ENCODE peak calls at places on chromosome 22, in nine cellular contexts. D is RWPE2, G is upper lobe of right lung, M is heart left ventricle, P is iPS DF 6.9, W is cardiac muscle cell, S is coronary artery, L is endodermal cell, I is uterus. J is an unnamed sample.

GRCh38 chr22:35409783-35410662 is 10.1 kb downstream of the MCM5 start:
- DNase-seq in D (no peak), G (peak; percentile 81), M (peak; percentile 65), P (no peak), W (no peak), S (no peak), L (no peak), I (no peak), J (no peak)

GRCh38 chr22:35802885-35803284 is 85.2 kb downstream of the APOL5 start:
- DNase-seq in D (no peak), G (no peak), M (no peak), P (no peak), W (no peak), S (no peak), L (no peak), I (no peak), J (no peak)

GRCh38 chr22:26502688-26503561 is 9.3 kb downstream of the TFIP11 start:
- DNase-seq in D (no peak), G (no peak), M (peak; percentile 60), P (peak; percentile 68), W (peak; percentile 67), S (no peak), L (peak; percentile 88), I (no peak), J (no peak)

GRCh38 chr22:47750086-47750485 is 987.6 kb downstream of the TBC1D22A start:
- DNase-seq in D (no peak), G (no peak), M (no peak), P (no peak), W (no peak), S (no peak), L (no peak), I (no peak), J (peak; percentile 8)

GRCh38 chr22:17888855-17889254 is 114.6 kb upstream of the BID start:
- DNase-seq in D (no peak), G (no peak), M (no peak), P (no peak), W (peak; percentile 58), S (no peak), L (peak; percentile 84), I (no peak), J (no peak)

GRCh38 chr22:17097701-17098100 is 12.9 kb downstream of the IL17RA start:
- DNase-seq in D (peak; percentile 9), G (peak; percentile 31), M (no peak), P (no peak), W (no peak), S (peak; percentile 61), L (no peak), I (no peak), J (no peak)

GRCh38 chr22:22452996-22453686 is 55.4 kb downstream of the ZNF280B start:
- DNase-seq in D (no peak), G (no peak), M (no peak), P (no peak), W (no peak), S (no peak), L (no peak), I (no peak), J (no peak)

GRCh38 chr22:35205956-35206355 is 51.3 kb upstream of the HMGXB4 start:
- DNase-seq in D (no peak), G (no peak), M (no peak), P (no peak), W (peak; percentile 12), S (no peak), L (no peak), I (no peak), J (no peak)

GRCh38 chr22:17565986-17566687 is 2.8 kb downstream of the SLC25A18 start:
- DNase-seq in D (no peak), G (no peak), M (no peak), P (no peak), W (no peak), S (no peak), L (no peak), I (no peak), J (no peak)

GRCh38 chr22:23828800-23829680 is 9.8 kb downstream of the DERL3 start:
- DNase-seq in D (no peak), G (no peak), M (peak; percentile 82), P (no peak), W (no peak), S (no peak), L (no peak), I (no peak), J (no peak)

GRCh38 chr22:23825246-23825905 is 13.4 kb downstream of the DERL3 start:
- DNase-seq in D (no peak), G (no peak), M (no peak), P (no peak), W (no peak), S (no peak), L (no peak), I (no peak), J (no peak)

GRCh38 chr22:23829845-23830372 is 8.9 kb downstream of the DERL3 start:
- DNase-seq in D (no peak), G (no peak), M (no peak), P (no peak), W (no peak), S (no peak), L (no peak), I (no peak), J (no peak)

GRCh38 chr22:23826510-23827350 is 12.1 kb downstream of the DERL3 start:
- DNase-seq in D (no peak), G (no peak), M (no peak), P (no peak), W (no peak), S (no peak), L (no peak), I (no peak), J (no peak)

DNA sequence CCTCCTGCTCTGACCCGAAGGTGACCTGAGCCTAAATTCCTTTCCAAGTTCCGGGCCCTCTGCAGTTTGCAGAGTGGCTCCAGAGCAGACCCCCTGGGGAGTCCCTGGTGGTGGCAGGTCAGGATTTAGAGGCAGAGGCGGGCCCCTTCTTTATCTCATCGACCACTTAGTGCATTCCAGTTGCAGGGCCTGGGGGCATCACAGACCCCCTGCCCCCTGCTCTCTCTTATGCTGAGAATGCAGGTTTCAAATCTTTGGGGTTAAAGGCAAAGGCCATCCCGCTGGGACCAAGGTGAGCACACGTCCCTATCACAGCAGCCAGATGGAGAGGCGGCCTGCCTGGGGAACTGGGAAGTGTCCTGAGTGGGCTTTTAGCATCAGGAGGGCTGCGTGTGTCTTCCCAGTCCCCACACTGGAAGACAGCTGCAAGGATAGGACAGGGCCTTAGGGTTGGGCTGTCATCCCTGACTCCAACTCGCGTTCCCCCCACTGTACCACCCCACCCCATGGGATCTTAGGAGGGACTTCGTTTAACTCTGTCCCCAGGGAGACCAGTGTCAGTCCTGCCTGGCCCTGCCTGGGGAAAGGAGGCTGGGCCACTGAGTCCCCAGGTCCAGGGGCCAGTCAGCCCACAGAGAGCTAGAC is 11.3 kb downstream of the DERL3 start:
- DNase-seq in D (no peak), G (no peak), M (no peak), P (no peak), W (no peak), S (no peak), L (no peak), I (no peak), J (no peak)
- H3K27ac ChIP-seq in D (no peak overlapping the region), G (no peak overlapping the region), M (peak overlapping the region; percentile 73), P (no peak overlapping the region), W (peak overlapping the region; percentile 86), S (no peak overlapping the region), L (no peak overlapping the region), I (no peak overlapping the region), J (no peak overlapping the region)

GRCh38 chr22:41368543-41368817 is 13.3 kb upstream of the TEF start:
- DNase-seq in D (no peak), G (no peak), M (no peak), P (no peak), W (no peak), S (no peak), L (no peak), I (no peak), J (no peak)
- H3K4me3 ChIP-seq in D (no peak overlapping the region), G (peak overlapping the region; percentile 58), M (peak overlapping the region; percentile 54), P (no peak overlapping the region), W (no peak overlapping the region), S (peak overlapping the region; percentile 69), L (no peak overlapping the region), I (peak overlapping the region; percentile 46), J (peak overlapping the region; percentile 30)

GRCh38 chr22:45966892-45967365 is 10.0 kb downstream of the WNT7B start:
- DNase-seq in D (no peak), G (no peak), M (no peak), P (no peak), W (no peak), S (no peak), L (peak; percentile 60), I (no peak), J (no peak)

GRCh38 chr22:45969414-45969799 is 7.6 kb downstream of the WNT7B start:
- DNase-seq in D (no peak), G (no peak), M (no peak), P (no peak), W (peak; percentile 23), S (no peak), L (peak; percentile 79), I (no peak), J (no peak)

GRCh38 chr22:45969801-45970464 is 7.0 kb downstream of the WNT7B start:
- DNase-seq in D (no peak), G (no peak), M (no peak), P (no peak), W (no peak), S (no peak), L (no peak), I (no peak), J (no peak)

GRCh38 chr22:45968003-45968650 is 8.8 kb downstream of the WNT7B start:
- DNase-seq in D (no peak), G (no peak), M (no peak), P (no peak), W (no peak), S (no peak), L (no peak), I (no peak), J (no peak)

GRCh38 chr22:45968751-45969413 is 8.1 kb downstream of the WNT7B start:
- DNase-seq in D (peak; percentile 93), G (no peak), M (no peak), P (no peak), W (no peak), S (no peak), L (no peak), I (no peak), J (no peak)
- H3K27ac ChIP-seq in D (peak overlapping the region; percentile 86), G (no peak overlapping the region), M (no peak overlapping the region), P (no peak overlapping the region), W (no peak overlapping the region), S (no peak overlapping the region), L (no peak overlapping the region), I (no peak overlapping the region), J (no peak overlapping the region)

DNA sequence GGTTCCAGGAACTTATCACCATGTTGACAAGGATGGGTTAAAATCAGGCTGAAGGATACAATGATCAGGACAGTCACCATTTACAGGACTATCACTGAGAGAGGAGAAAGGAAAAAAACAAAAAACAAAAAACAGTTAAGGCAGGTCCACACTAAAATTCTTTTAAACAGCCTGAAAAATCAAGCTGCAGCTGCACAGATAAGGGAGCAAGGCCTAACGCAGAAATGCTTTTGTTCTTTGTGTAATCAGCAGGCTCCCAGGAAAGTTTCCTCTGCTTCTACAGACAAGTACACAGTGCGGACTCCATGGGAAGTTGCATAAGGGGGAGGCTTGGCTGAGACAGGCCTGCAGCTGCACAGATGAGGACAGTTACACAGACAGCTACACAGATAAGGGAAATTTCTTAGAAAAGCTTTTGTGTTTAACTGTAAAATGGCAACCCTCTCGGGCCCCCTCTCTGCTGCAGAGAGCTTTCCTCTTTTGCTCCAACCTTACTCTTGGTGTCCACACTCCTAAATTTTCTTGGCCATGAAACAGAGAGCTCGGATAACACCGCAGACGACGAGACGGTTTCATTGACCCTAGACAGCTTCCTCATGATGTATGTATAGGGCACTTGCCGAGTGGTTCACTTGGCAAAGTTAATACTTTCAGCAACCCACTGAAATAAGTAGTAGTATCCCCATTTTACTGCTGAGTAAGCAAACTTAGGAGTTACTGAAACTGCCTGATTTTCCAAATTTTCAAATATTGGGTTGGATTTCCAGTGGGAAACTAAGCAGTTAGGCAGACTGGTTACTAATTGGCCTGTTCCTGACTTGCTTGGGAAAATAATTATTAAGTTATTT is 45.5 kb downstream of the PIWIL3 start:
- DNase-seq in D (no peak), G (no peak), M (peak; percentile 75), P (no peak), W (peak; percentile 40), S (no peak), L (peak; percentile 52), I (peak; percentile 52), J (no peak)
- H3K4me3 ChIP-seq in D (no peak overlapping the region), G (no peak overlapping the region), M (no peak overlapping the region), P (no peak overlapping the region), W (no peak overlapping the region), S (no peak overlapping the region), L (peak overlapping the region; percentile 26), I (no peak overlapping the region), J (no peak overlapping the region)